ENCODE peak calls at places on chromosomes 12 and 14, in seven cellular contexts. One of them, this sample, is unnamed.
A peak's percentile ranks its signal among the peaks of the same experiment; 100 is the strongest.

GRCh38 chr12:7090222-7090998 is 1.8 kb downstream of the C1R start:
- DNase-seq in SK-N-SH: no peak
- DNase-seq in H1: no peak
- DNase-seq in HepG2: no peak
- DNase-seq in Panc1: no peak
- DNase-seq in GM12878: no peak
- DNase-seq in K562: no peak
- DNase-seq in this sample: no peak

GRCh38 chr12:12684375-12685106 is 11.4 kb downstream of the GPR19 start:
- DNase-seq in SK-N-SH: peak; percentile 75
- DNase-seq in H1: peak; percentile 80
- DNase-seq in HepG2: peak; percentile 13
- DNase-seq in Panc1: no peak
- DNase-seq in GM12878: no peak
- DNase-seq in K562: peak; percentile 31
- DNase-seq in this sample: no peak

GRCh38 chr14:23431486-23431885 is 4.0 kb downstream of the MYH7 start:
- DNase-seq in SK-N-SH: no peak
- DNase-seq in H1: no peak
- DNase-seq in HepG2: no peak
- DNase-seq in Panc1: no peak
- DNase-seq in GM12878: no peak
- DNase-seq in K562: no peak
- DNase-seq in this sample: no peak

GRCh38 chr14:98946995-98947394 is 325.0 kb downstream of the BCL11B start:
- DNase-seq in SK-N-SH: no peak
- DNase-seq in H1: no peak
- DNase-seq in HepG2: no peak
- DNase-seq in Panc1: no peak
- DNase-seq in GM12878: no peak
- DNase-seq in K562: no peak
- DNase-seq in this sample: no peak

GRCh38 chr12:76020281-76020680 is 11.3 kb downstream of the PHLDA1 start:
- DNase-seq in SK-N-SH: no peak
- DNase-seq in H1: no peak
- DNase-seq in HepG2: no peak
- DNase-seq in Panc1: no peak
- DNase-seq in GM12878: peak; percentile 15
- DNase-seq in K562: no peak
- DNase-seq in this sample: peak; percentile 81

GRCh38 chr12:127381681-127382080 is 885.3 kb upstream of the TMEM132C start:
- DNase-seq in SK-N-SH: no peak
- DNase-seq in H1: no peak
- DNase-seq in HepG2: no peak
- DNase-seq in Panc1: no peak
- DNase-seq in GM12878: no peak
- DNase-seq in K562: no peak
- DNase-seq in this sample: no peak

GRCh38 chr14:104721704-104722431 is 2.2 kb upstream of the ADSS1 start:
- DNase-seq in SK-N-SH: no peak
- DNase-seq in H1: no peak
- DNase-seq in HepG2: no peak
- DNase-seq in Panc1: no peak
- DNase-seq in GM12878: no peak
- DNase-seq in K562: no peak
- DNase-seq in this sample: no peak

GRCh38 chr14:23641915-23642588 is 5.9 kb downstream of the DHRS2 start:
- DNase-seq in SK-N-SH: no peak
- DNase-seq in H1: no peak
- DNase-seq in HepG2: peak; percentile 59
- DNase-seq in Panc1: no peak
- DNase-seq in GM12878: no peak
- DNase-seq in K562: no peak
- DNase-seq in this sample: no peak

GRCh38 chr14:100557658-100558057 is 29.6 kb downstream of the BEGAIN start:
- DNase-seq in SK-N-SH: no peak
- DNase-seq in H1: no peak
- DNase-seq in HepG2: no peak
- DNase-seq in Panc1: no peak
- DNase-seq in GM12878: no peak
- DNase-seq in K562: no peak
- DNase-seq in this sample: no peak

GRCh38 chr12:7498832-7499231 is 4.7 kb downstream of the CD163 start:
- DNase-seq in SK-N-SH: no peak
- DNase-seq in H1: no peak
- DNase-seq in HepG2: no peak
- DNase-seq in Panc1: no peak
- DNase-seq in GM12878: no peak
- DNase-seq in K562: no peak
- DNase-seq in this sample: no peak

GRCh38 chr12:19234991-19235876 is 105.7 kb downstream of the PLEKHA5 start:
- DNase-seq in SK-N-SH: no peak
- DNase-seq in H1: no peak
- DNase-seq in HepG2: peak; percentile 12
- DNase-seq in Panc1: no peak
- DNase-seq in GM12878: no peak
- DNase-seq in K562: no peak
- DNase-seq in this sample: no peak

DNA sequence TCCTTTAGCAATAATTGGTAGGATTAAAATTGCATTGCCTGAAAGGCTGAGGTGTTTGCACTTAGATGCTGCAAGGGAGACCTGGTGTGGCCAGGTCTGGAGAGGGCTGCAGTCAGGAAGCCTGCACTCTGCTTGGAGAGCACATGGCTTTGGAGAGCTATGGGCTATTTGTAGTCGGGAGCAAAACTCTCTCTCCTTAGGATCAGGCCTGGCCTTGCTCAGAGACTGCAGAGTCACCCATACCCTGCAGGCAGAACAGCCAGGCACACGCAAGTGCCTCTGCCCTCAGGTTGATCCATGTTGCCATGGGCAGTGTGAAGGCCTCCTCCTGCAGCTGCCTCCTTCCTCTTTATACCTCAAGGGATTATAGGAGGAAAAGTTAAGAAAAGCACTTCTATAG is 26.8 kb downstream of the CKB start:
- DNase-seq in SK-N-SH: no peak
- DNase-seq in H1: no peak
- DNase-seq in HepG2: no peak
- DNase-seq in Panc1: no peak
- DNase-seq in GM12878: no peak
- DNase-seq in K562: no peak
- DNase-seq in this sample: no peak
- TF ChIP-seq POLR2AphosphoS5 in SK-N-SH: no peak
- TF ChIP-seq POLR2AphosphoS5 in H1: no peak
- TF ChIP-seq POLR2AphosphoS5 in HepG2: no peak
- TF ChIP-seq POLR2AphosphoS5 in Panc1: no peak
- TF ChIP-seq POLR2AphosphoS5 in GM12878: no peak
- TF ChIP-seq POLR2AphosphoS5 in K562: no peak
- TF ChIP-seq POLR2AphosphoS5 in this sample: no peak

GRCh38 chr12:93344876-93345275 is 32.8 kb upstream of the NUDT4 start:
- DNase-seq in SK-N-SH: no peak
- DNase-seq in H1: no peak
- DNase-seq in HepG2: no peak
- DNase-seq in Panc1: no peak
- DNase-seq in GM12878: no peak
- DNase-seq in K562: no peak
- DNase-seq in this sample: no peak

GRCh38 chr12:93351726-93352125 is 26.0 kb upstream of the NUDT4 start:
- DNase-seq in SK-N-SH: no peak
- DNase-seq in H1: no peak
- DNase-seq in HepG2: no peak
- DNase-seq in Panc1: no peak
- DNase-seq in GM12878: no peak
- DNase-seq in K562: no peak
- DNase-seq in this sample: no peak

GRCh38 chr12:93352321-93352720 is 25.4 kb upstream of the NUDT4 start:
- DNase-seq in SK-N-SH: no peak
- DNase-seq in H1: no peak
- DNase-seq in HepG2: no peak
- DNase-seq in Panc1: no peak
- DNase-seq in GM12878: no peak
- DNase-seq in K562: no peak
- DNase-seq in this sample: no peak

GRCh38 chr12:93348568-93349435 is 28.9 kb upstream of the NUDT4 start:
- DNase-seq in SK-N-SH: no peak
- DNase-seq in H1: no peak
- DNase-seq in HepG2: no peak
- DNase-seq in Panc1: no peak
- DNase-seq in GM12878: no peak
- DNase-seq in K562: no peak
- DNase-seq in this sample: no peak

GRCh38 chr12:93347054-93347786 is 30.5 kb upstream of the NUDT4 start:
- DNase-seq in SK-N-SH: peak; percentile 47
- DNase-seq in H1: no peak
- DNase-seq in HepG2: no peak
- DNase-seq in Panc1: no peak
- DNase-seq in GM12878: no peak
- DNase-seq in K562: peak; percentile 34
- DNase-seq in this sample: no peak
- TF ChIP-seq SIN3A in SK-N-SH: no peak
- TF ChIP-seq SIN3A in H1: no peak
- TF ChIP-seq SIN3A in HepG2: no peak
- TF ChIP-seq SIN3A in Panc1: no peak
- TF ChIP-seq SIN3A in GM12878: no peak
- TF ChIP-seq SIN3A in K562: no peak
- TF ChIP-seq SIN3A in this sample: no peak

DNA sequence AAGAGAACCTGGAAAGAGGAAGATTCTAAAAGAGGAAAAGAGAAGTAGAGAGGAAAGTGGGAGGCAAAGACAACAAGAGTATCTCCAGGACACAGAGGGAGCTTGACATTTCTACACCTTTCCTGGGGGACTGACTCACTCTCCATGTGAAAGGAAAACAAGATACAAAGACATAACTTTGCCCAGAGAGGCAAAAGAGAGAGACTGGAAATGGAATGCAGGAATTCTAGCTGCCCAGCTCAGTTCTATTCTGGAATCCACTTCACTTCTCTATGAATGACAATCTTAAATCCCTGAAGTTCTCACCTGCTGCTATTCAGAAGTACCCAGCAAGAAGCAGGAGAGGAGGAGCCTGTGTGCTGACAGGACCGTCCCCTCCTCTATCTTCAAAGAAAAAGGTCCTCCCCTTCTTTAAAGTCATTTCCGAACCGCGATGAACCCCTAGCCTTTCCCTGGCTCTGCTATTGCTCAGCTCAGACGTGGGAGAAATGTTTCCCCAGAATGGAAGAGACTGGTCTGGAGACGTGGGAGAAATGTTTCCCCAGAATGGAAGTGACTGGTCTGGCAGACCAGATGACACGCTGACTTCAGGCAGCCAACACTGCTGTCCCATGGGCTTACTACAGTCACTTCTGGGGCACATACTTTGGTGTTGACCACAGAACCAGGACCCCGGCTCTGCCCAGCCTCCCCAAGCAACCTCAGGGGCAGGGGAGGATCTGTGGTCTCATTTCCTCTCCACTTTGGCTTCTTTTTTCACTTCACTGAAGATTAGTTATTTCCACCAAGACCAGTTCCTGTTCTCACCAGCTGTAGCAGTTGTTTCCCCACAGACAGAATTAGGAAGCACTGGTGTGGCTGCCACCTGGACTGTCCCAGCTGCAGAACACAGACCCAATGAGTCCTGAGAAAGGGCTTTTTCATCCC is 8.3 kb downstream of the FMNL3 start:
- DNase-seq in SK-N-SH: no peak
- DNase-seq in H1: peak; percentile 57
- DNase-seq in HepG2: no peak
- DNase-seq in Panc1: no peak
- DNase-seq in GM12878: peak; percentile 91
- DNase-seq in K562: peak; percentile 43
- DNase-seq in this sample: no peak
- TF ChIP-seq POLR2AphosphoS5 in SK-N-SH: no peak
- TF ChIP-seq POLR2AphosphoS5 in H1: no peak
- TF ChIP-seq POLR2AphosphoS5 in HepG2: no peak
- TF ChIP-seq POLR2AphosphoS5 in Panc1: no peak
- TF ChIP-seq POLR2AphosphoS5 in GM12878: peak; percentile 85
- TF ChIP-seq POLR2AphosphoS5 in K562: no peak
- TF ChIP-seq POLR2AphosphoS5 in this sample: no peak

GRCh38 chr12:5163661-5164060 is 120.0 kb downstream of the KCNA5 start:
- DNase-seq in SK-N-SH: no peak
- DNase-seq in H1: no peak
- DNase-seq in HepG2: no peak
- DNase-seq in Panc1: no peak
- DNase-seq in GM12878: no peak
- DNase-seq in K562: no peak
- DNase-seq in this sample: no peak
- TF ChIP-seq SIN3A in SK-N-SH: no peak
- TF ChIP-seq SIN3A in H1: no peak
- TF ChIP-seq SIN3A in HepG2: no peak
- TF ChIP-seq SIN3A in Panc1: no peak
- TF ChIP-seq SIN3A in GM12878: no peak
- TF ChIP-seq SIN3A in K562: no peak
- TF ChIP-seq SIN3A in this sample: no peak

This sample was measured in HCT116.